ENCODE peak calls at places on chromosomes 2 and 18, in ten cellular contexts. G is foreskin fibroblast; V is astrocyte of the spinal cord; S is A549; O is astrocyte of the cerebellum; T is CD4-positive, alpha-beta T cell; K is AG04449; Q is GM12865; Z is nephron progenitor cell; M is HCT116. H is an unnamed sample.

GRCh38 chr18:22604390-22604985 is 186.8 kb upstream of the CTAGE1 start:
- DNase-seq in G (no peak), V (peak), S (no peak), O (no peak), T (no peak), K (no peak), Q (peak), Z (no peak), M (no peak), H (no peak)

GRCh38 chr18:60067426-60068210 is 167.8 kb downstream of the PMAIP1 start:
- DNase-seq in G (no peak), V (no peak), S (no peak), O (no peak), T (no peak), K (no peak), Q (no peak), Z (no peak), M (no peak), H (no peak)

GRCh38 chr18:2894131-2894840 is 47.5 kb downstream of the EMILIN2 start:
- DNase-seq in G (no peak), V (no peak), S (no peak), O (no peak), T (no peak), K (no peak), Q (no peak), Z (no peak), M (no peak), H (no peak)

GRCh38 chr2:217517402-217517801 is 485.4 kb downstream of the TNS1 start:
- DNase-seq in G (peak), V (no peak), S (no peak), O (no peak), T (no peak), K (no peak), Q (no peak), Z (no peak), M (no peak), H (no peak)

GRCh38 chr18:57621252-57621607 is 406 bp downstream of the NARS1 start:
- DNase-seq in G (no peak), V (no peak), S (no peak), O (no peak), T (no peak), K (no peak), Q (no peak), Z (no peak), M (no peak), H (peak)

GRCh38 chr2:182559623-182560022 is 132.8 kb upstream of the PDE1A start:
- DNase-seq in G (peak), V (peak), S (no peak), O (no peak), T (no peak), K (no peak), Q (no peak), Z (no peak), M (peak), H (no peak)

GRCh38 chr18:47721876-47722275 is 208.6 kb downstream of the SMAD2 start:
- DNase-seq in G (no peak), V (no peak), S (no peak), O (no peak), T (no peak), K (no peak), Q (no peak), Z (no peak), M (no peak), H (no peak)

GRCh38 chr2:54482725-54483124 is 26.6 kb downstream of the SPTBN1 start:
- DNase-seq in G (peak), V (peak), S (no peak), O (no peak), T (no peak), K (peak), Q (no peak), Z (peak), M (peak), H (peak)

GRCh38 chr2:113966832-113967231 is 76.9 kb downstream of the ACTR3 start:
- DNase-seq in G (no peak), V (peak), S (no peak), O (no peak), T (no peak), K (no peak), Q (no peak), Z (no peak), M (no peak), H (no peak)

GRCh38 chr2:7672027-7672684 is 754.9 kb downstream of the RNF144A start:
- DNase-seq in G (peak), V (peak), S (peak), O (no peak), T (peak), K (no peak), Q (peak), Z (peak), M (peak), H (peak)

GRCh38 chr18:80154293-80154692 is 45.2 kb downstream of the ADNP2 start:
- DNase-seq in G (peak), V (no peak), S (peak), O (no peak), T (no peak), K (no peak), Q (peak), Z (no peak), M (no peak), H (no peak)

GRCh38 chr18:49011291-49011746 is 60.6 kb upstream of the SMAD7 start:
- DNase-seq in G (no peak), V (no peak), S (no peak), O (no peak), T (no peak), K (no peak), Q (no peak), Z (no peak), M (no peak), H (no peak)

GRCh38 chr18:79577451-79578395 is 101.9 kb upstream of the CTDP1 start:
- DNase-seq in G (no peak), V (no peak), S (no peak), O (no peak), T (no peak), K (no peak), Q (no peak), Z (no peak), M (no peak), H (peak)

GRCh38 chr18:80159713-80160636 is 50.9 kb downstream of the ADNP2 start:
- DNase-seq in G (peak), V (no peak), S (no peak), O (no peak), T (peak), K (no peak), Q (peak), Z (no peak), M (no peak), H (peak)

GRCh38 chr18:58970943-58971799 is 106.5 kb downstream of the ZNF532 start:
- DNase-seq in G (peak), V (no peak), S (no peak), O (no peak), T (no peak), K (no peak), Q (peak), Z (no peak), M (no peak), H (no peak)

GRCh38 chr2:227436436-227436835 is 35.5 kb upstream of the AGFG1 start:
- DNase-seq in G (no peak), V (no peak), S (no peak), O (no peak), T (no peak), K (no peak), Q (no peak), Z (no peak), M (no peak), H (no peak)

GRCh38 chr2:102114851-102115497 is 27.6 kb upstream of the IL1R1 start:
- DNase-seq in G (no peak), V (no peak), S (no peak), O (peak), T (no peak), K (no peak), Q (peak), Z (no peak), M (no peak), H (no peak)

GRCh38 chr18:66560092-66560491 is 43.8 kb downstream of the CDH19 start:
- DNase-seq in G (peak), V (peak), S (no peak), O (peak), T (no peak), K (no peak), Q (peak), Z (no peak), M (no peak), H (peak)

GRCh38 chr18:79792096-79792987 is 5.4 kb upstream of the KCNG2 start:
- DNase-seq in G (no peak), V (no peak), S (no peak), O (no peak), T (no peak), K (no peak), Q (no peak), Z (no peak), M (no peak), H (no peak)

GRCh38 chr2:204505946-204506345 is 39.3 kb upstream of the PARD3B start:
- DNase-seq in G (peak), V (peak), S (no peak), O (peak), T (no peak), K (no peak), Q (no peak), Z (no peak), M (no peak), H (peak)

GRCh38 chr2:181304011-181304844 is 153.0 kb upstream of the ITGA4 start:
- DNase-seq in G (no peak), V (no peak), S (no peak), O (no peak), T (no peak), K (no peak), Q (peak), Z (no peak), M (no peak), H (no peak)

GRCh38 chr2:169462896-169463695 is 16.2 kb upstream of the BBS5 start:
- DNase-seq in G (peak), V (peak), S (no peak), O (peak), T (no peak), K (peak), Q (no peak), Z (no peak), M (no peak), H (no peak)

GRCh38 chr18:42196651-42197050 is 241.6 kb downstream of the PIK3C3 start:
- DNase-seq in G (no peak), V (peak), S (no peak), O (no peak), T (no peak), K (peak), Q (no peak), Z (no peak), M (no peak), H (no peak)

GRCh38 chr2:102251042-102251848 is 60.1 kb upstream of the IL1RL1 start:
- DNase-seq in G (peak), V (peak), S (peak), O (no peak), T (peak), K (no peak), Q (peak), Z (peak), M (no peak), H (peak)

GRCh38 chr2:11809586-11810236 is 63.3 kb downstream of the LPIN1 start:
- DNase-seq in G (no peak), V (no peak), S (no peak), O (no peak), T (no peak), K (no peak), Q (no peak), Z (no peak), M (no peak), H (no peak)

GRCh38 chr18:58632557-58632956 is 3.7 kb upstream of the ALPK2 start:
- DNase-seq in G (no peak), V (no peak), S (no peak), O (no peak), T (no peak), K (no peak), Q (no peak), Z (no peak), M (no peak), H (no peak)

GRCh38 chr2:113124984-113125855 is 2.2 kb upstream of the IL1RN start:
- DNase-seq in G (no peak), V (no peak), S (no peak), O (no peak), T (no peak), K (no peak), Q (no peak), Z (no peak), M (no peak), H (no peak)

GRCh38 chr2:20623741-20624155 is 27.1 kb downstream of the HS1BP3 start:
- DNase-seq in G (no peak), V (no peak), S (no peak), O (no peak), T (no peak), K (no peak), Q (no peak), Z (no peak), M (no peak), H (no peak)

GRCh38 chr18:63348508-63349136 is 18.4 kb downstream of the KDSR start:
- DNase-seq in G (no peak), V (no peak), S (no peak), O (no peak), T (no peak), K (no peak), Q (peak), Z (no peak), M (no peak), H (no peak)

GRCh38 chr18:24063121-24063731 is 48.7 kb downstream of the TTC39C start:
- DNase-seq in G (peak), V (peak), S (peak), O (peak), T (no peak), K (peak), Q (no peak), Z (no peak), M (peak), H (no peak)

GRCh38 chr2:213932-214693 is 49.7 kb downstream of the SH3YL1 start:
- DNase-seq in G (peak), V (no peak), S (no peak), O (no peak), T (no peak), K (no peak), Q (no peak), Z (no peak), M (no peak), H (no peak)

GRCh38 chr2:88038263-88039105 is 17.1 kb downstream of the KRCC1 start:
- DNase-seq in G (peak), V (peak), S (peak), O (peak), T (no peak), K (peak), Q (no peak), Z (no peak), M (no peak), H (no peak)

GRCh38 chr2:3130444-3130843 is 247.2 kb downstream of the EIPR1 start:
- DNase-seq in G (no peak), V (no peak), S (no peak), O (no peak), T (no peak), K (no peak), Q (no peak), Z (no peak), M (no peak), H (no peak)

DNA sequence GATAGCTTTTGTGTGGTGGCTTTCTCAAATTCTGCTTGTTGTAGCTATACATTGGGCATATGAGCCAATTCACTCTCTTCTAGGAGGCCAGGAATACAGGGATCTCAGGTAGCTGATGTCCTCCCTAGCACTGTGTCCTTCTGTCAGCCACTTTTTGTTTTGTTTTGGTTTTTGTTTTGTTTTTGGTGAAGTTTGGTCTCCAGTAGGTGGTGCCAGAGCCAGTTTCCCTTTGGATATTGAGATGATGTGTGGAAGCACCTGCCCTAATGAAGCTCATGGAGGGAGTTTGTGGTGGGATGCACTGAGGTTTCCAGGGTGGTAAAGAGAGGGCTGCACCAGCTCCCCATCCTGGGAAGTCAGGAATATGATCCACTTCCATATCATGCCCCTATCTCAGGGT is 100.5 kb upstream of the VWC2L start:
- DNase-seq in G (no peak), V (no peak), S (no peak), O (no peak), T (no peak), K (no peak), Q (peak), Z (no peak), M (no peak), H (no peak)
- TF ChIP-seq CTCF in G (peak), V (peak), S (no peak), O (no peak), T (no peak), K (no peak), Q (peak), Z (no peak), M (peak), H (no peak)

GRCh38 chr2:140891614-140892212 is 1239.1 kb downstream of the LRP1B start:
- DNase-seq in G (no peak), V (no peak), S (no peak), O (no peak), T (no peak), K (no peak), Q (no peak), Z (no peak), M (no peak), H (no peak)
- TF ChIP-seq CTCF in G (no peak), V (peak), S (no peak), O (peak), T (no peak), K (no peak), Q (no peak), Z (peak), M (no peak), H (no peak)

GRCh38 chr18:61896118-61896517 is 3.3 kb upstream of the RNF152 start:
- DNase-seq in G (no peak), V (no peak), S (no peak), O (no peak), T (no peak), K (no peak), Q (no peak), Z (no peak), M (no peak), H (no peak)

GRCh38 chr18:61894751-61895524 is 2.1 kb upstream of the RNF152 start:
- DNase-seq in G (peak), V (no peak), S (peak), O (no peak), T (no peak), K (no peak), Q (no peak), Z (no peak), M (no peak), H (peak)

GRCh38 chr18:61892683-61893303 is at the start of gene RNF152:
- DNase-seq in G (peak), V (peak), S (peak), O (no peak), T (no peak), K (no peak), Q (peak), Z (peak), M (no peak), H (peak)

GRCh38 chr18:61893304-61893970 is 630 bp upstream of the RNF152 start:
- DNase-seq in G (peak), V (peak), S (peak), O (no peak), T (no peak), K (no peak), Q (peak), Z (peak), M (no peak), H (peak)

DNA sequence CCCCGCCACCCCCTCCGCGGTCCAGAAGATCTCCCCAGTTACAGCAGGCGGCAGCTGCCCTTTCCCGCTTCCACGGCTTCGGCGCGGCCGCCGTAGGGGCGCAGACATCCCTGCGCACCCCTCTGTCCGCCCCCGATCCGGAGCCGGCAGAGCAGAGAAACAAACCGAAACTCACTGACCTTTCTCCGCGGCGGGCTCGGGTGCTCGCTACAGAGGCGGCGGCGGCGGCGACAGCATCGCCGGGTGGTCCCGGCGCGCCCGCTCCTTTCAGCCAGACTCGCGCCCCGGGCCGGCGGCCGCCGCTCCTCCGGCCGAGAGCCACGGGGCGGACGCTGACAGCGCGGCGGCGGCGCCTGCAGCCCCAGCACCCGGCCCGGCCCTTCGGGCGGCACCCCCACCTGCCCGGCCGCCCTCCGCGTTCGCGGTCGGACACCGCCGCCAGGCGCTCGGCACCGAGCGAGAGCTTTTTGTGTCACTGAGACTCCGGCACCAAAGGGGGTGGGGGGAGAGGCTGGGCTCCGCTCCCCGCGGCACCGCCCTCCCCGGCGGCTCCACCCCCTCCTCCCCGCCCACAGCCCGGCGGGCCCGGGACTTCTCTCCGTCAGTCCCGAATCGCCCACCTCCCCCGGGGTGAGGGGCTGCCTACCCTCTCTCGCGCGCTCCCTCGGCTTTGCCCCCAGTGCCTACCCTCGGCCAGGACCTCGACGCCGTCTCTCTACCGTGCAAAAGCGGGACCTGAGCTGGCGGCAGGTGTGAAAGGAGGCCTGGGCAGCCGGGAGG is 1.4 kb upstream of the RNF152 start:
- DNase-seq in G (peak), V (peak), S (peak), O (no peak), T (peak), K (no peak), Q (peak), Z (peak), M (peak), H (peak)
- TF ChIP-seq CTCF in G (no peak), V (peak), S (no peak), O (no peak), T (no peak), K (peak), Q (peak), Z (no peak), M (peak), H (peak)

DNA sequence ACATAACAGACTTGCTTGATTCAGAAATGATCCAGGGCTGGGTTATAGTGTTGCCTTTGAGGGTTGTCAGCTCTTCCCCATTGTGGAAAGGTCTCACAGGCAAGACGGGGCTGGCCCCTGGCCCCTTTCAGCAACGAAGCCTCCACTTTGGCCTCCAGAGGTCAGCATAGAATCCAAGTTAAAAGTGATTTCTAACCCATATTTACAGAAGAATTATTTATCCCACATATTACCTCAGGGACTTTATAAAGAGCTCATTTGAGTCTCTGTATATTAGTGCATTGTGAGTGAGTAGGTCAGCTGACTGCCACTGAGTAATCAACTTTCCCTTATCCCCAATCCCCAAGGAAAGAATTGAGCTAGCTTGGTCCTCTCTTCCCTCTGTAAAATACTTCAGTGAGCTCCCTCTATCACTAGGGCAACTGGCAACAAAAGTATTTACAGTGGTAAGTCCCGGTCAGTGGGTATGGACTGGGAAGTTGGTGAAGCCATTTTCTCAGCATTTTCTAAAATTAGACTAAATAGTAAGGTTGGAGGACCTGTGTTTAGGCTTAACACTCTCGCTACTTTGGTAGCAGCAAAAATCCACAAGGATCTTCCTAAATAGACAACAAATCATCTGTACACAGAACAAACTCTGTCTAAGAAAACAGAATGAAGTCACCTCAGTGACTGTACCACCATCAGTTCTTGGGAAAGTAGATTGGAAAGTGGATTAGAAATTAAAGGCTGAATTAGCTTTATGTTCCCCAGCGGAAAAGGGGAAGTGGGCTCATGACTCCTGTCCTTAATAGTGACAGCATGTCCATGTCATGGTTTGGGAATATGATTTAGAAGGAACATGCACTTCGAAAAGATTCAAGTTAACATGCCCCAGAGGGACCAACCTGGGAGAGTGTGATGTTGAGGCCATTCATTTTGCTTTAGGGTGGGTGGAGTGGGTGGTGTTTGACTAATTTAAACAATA is 171.0 kb upstream of the SIX3 start:
- DNase-seq in G (no peak), V (no peak), S (no peak), O (no peak), T (no peak), K (no peak), Q (peak), Z (peak), M (no peak), H (no peak)
- TF ChIP-seq CTCF in G (no peak), V (no peak), S (peak), O (no peak), T (no peak), K (no peak), Q (peak), Z (no peak), M (peak), H (no peak)

DNA sequence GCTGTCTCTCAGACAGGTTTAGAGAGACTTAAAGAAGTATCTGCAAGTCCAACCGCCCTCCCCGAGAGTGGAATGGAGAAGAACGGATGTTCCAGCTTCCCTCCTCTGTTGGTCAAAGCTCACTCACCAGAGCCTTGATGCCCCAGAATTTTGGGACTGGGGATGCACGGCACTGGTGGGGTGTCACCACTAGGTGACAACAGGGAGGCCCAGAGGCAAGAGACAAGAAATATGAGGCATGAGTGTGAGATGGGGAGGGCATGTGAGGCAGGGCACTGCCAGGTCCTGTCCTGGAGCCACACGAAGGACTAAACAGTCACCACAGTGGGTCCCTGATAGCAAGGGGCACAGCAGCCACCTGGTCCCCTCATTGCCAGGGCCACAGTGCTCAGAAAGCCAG is 35.1 kb upstream of the SH3BP4 start:
- DNase-seq in G (no peak), V (no peak), S (no peak), O (no peak), T (no peak), K (no peak), Q (no peak), Z (no peak), M (no peak), H (no peak)
- TF ChIP-seq CTCF in G (no peak), V (no peak), S (no peak), O (no peak), T (no peak), K (no peak), Q (no peak), Z (no peak), M (no peak), H (no peak)